ENCODE peak calls at places on chromosomes 7 and 10, in four cellular contexts. T, H, V and R are unnamed samples.
A peak's percentile ranks its signal among the peaks of the same experiment; 100 is the strongest.

GRCh38 chr10:72759584-72759983 is 67.6 kb downstream of the MCU start:
- DNase-seq in T (no peak), H (no peak), V (no peak), R (no peak)

GRCh38 chr7:36985866-36986402 is 261.6 kb upstream of the AOAH start:
- DNase-seq in T (no peak), H (no peak), V (no peak), R (no peak)

GRCh38 chr7:36289833-36290661 is 99.6 kb upstream of the ANLN start:
- DNase-seq in T (no peak), H (no peak), V (peak; percentile 99), R (peak; percentile 74)

GRCh38 chr10:128026620-128027281 is 99.5 kb downstream of the MKI67 start:
- DNase-seq in T (no peak), H (no peak), V (no peak), R (no peak)

GRCh38 chr10:80132299-80133139 is at the start of gene PLAC9:
- DNase-seq in T (no peak), H (peak; percentile 70), V (no peak), R (no peak)

GRCh38 chr10:14507156-14507555 is 176.4 kb upstream of the FRMD4A start:
- DNase-seq in T (no peak), H (no peak), V (no peak), R (no peak)

GRCh38 chr10:47261556-47261955 is 38.4 kb upstream of the GDF10 start:
- DNase-seq in T (no peak), H (peak; percentile 34), V (no peak), R (no peak)

GRCh38 chr7:2081526-2082356 is 151.0 kb downstream of the MAD1L1 start:
- DNase-seq in T (no peak), H (no peak), V (no peak), R (no peak)

GRCh38 chr7:120582916-120583315 is 275.0 kb downstream of the TSPAN12 start:
- DNase-seq in T (no peak), H (no peak), V (no peak), R (no peak)

GRCh38 chr10:35636942-35637341 is 5.2 kb downstream of the FZD8 start:
- DNase-seq in T (no peak), H (no peak), V (no peak), R (no peak)

GRCh38 chr10:69466158-69466490 is 14.9 kb downstream of the TSPAN15 start:
- DNase-seq in T (no peak), H (no peak), V (no peak), R (no peak)

GRCh38 chr7:43385856-43386255 is 197.1 kb upstream of the STK17A start:
- DNase-seq in T (no peak), H (no peak), V (no peak), R (no peak)

GRCh38 chr7:6419310-6419773 is 28.4 kb downstream of the DAGLB start:
- DNase-seq in T (no peak), H (no peak), V (no peak), R (no peak)

GRCh38 chr10:33798754-33799153 is 464.3 kb upstream of the NRP1 start:
- DNase-seq in T (no peak), H (no peak), V (no peak), R (no peak)

GRCh38 chr7:130242198-130243014 is 24.3 kb upstream of the CPA2 start:
- DNase-seq in T (peak; percentile 76), H (peak; percentile 85), V (peak; percentile 14), R (peak; percentile 24)

GRCh38 chr7:38740041-38740440 is 108.9 kb upstream of the AMPH start:
- DNase-seq in T (no peak), H (no peak), V (no peak), R (no peak)

GRCh38 chr7:30450123-30450982 is 28.2 kb downstream of the NOD1 start:
- DNase-seq in T (no peak), H (no peak), V (no peak), R (no peak)

DNA sequence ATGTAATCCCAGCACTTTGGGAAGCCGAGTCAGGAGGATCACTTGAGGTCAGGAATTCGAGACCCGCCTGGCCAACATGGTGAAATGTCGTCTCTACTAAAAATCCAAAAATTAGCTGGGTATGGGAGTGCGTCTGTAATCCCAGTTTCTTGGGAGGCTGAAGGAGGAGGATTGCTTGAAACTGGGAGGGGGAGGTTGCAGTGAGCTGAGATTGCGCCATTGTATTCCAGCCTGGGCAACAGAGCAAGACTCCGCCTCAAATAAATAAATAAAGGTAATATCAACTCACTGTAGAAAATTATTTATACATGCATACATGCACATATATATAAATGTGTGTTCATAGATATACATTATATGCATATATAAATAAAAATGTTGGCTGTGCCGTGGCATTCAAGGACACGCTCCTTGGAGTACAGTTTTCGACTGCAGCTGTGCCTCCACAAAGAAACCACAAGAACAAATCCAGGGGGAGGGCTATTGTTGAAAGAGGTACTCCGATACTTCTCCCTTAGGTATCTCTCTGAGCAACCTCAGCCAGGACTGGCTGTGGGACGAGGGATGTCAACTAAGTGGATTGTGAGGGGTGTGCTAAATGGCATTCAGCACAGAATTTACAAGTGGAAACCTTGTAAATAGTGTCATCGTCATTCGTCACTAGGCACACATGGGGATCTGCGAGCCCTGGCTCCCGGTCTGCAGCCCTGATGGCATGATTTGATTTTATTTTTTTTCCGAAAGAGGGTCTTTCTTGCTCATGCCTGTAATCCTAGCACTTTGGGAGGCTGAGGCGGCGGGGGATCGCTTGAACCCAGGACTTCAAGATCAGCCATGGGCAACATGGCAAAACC is 49.3 kb downstream of the HIP1 start:
- DNase-seq in T (no peak), H (no peak), V (no peak), R (no peak)
- TF ChIP-seq FOSL1 in T (no peak), H (no peak), V (no peak), R (no peak)

GRCh38 chr10:30782543-30783461 is 153.2 kb upstream of the LYZL2 start:
- DNase-seq in T (no peak), H (no peak), V (no peak), R (no peak)
- TF ChIP-seq SRF in T (no peak), H (no peak), V (no peak), R (no peak)

DNA sequence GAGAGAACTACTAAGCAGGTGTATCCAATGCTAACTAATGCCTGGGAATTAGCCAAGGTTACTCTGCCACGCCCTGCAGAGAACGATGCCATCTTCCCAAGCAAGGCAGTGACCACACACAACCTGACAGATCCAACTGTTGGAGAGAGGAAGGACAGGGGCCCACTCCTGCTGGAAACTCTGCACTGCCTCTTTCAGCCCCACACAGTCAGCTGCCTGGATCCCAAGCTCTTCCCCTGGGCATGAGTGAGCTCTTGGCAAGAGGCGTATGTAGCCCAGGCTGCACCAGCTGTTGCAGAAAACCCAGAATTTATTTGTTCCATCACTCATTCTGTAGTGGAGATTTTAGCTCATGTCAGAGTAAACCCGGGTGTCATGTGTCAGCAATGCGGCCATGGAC is 135.2 kb upstream of the TRIM24 start:
- DNase-seq in T (no peak), H (no peak), V (no peak), R (no peak)
- TF ChIP-seq FOSL1 in T (no peak), H (no peak), V (no peak), R (no peak)

GRCh38 chr10:17031656-17032630 is 97.7 kb downstream of the CUBN start:
- DNase-seq in T (no peak), H (no peak), V (no peak), R (no peak)
- TF ChIP-seq SRF in T (no peak), H (no peak), V (no peak), R (no peak)

DNA sequence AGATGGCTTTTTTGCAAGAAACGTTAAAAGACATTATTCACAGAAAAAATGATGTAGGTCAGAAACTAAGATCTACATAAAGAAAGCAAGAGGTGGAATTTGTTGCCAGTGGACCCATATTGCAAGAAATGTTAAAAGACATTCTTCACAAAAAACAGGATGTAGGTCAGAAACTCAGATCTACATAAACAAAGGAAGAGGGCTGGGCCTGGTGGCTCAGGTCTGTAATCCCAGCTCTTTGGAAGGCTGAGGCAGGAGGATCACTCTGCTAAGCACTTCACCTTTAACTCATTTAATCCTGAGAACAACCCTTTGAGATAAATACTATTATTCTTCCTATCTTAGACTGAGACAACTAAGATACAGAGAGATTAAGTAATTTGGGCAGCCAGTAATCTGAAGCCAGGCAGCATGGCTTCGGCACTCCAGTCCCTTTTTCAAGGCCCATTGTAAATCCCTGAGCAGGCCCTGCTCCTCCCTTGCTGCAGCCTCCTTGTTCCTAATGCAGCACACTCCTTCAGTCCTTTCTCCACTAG is 11.6 kb downstream of the ZFAND4 start:
- DNase-seq in T (no peak), H (no peak), V (no peak), R (no peak)
- TF ChIP-seq FOSL1 in T (no peak), H (no peak), V (no peak), R (no peak)

GRCh38 chr7:12729112-12729511 is 41.7 kb downstream of the ARL4A start:
- DNase-seq in T (peak; percentile 83), H (peak; percentile 57), V (peak; percentile 18), R (no peak)
- TF ChIP-seq SRF in T (no peak), H (no peak), V (no peak), R (no peak)

GRCh38 chr10:24255115-24255895 is 46.4 kb downstream of the KIAA1217 start:
- DNase-seq in T (no peak), H (no peak), V (no peak), R (no peak)
- TF ChIP-seq FOSL1 in T (no peak), H (no peak), V (no peak), R (no peak)

DNA sequence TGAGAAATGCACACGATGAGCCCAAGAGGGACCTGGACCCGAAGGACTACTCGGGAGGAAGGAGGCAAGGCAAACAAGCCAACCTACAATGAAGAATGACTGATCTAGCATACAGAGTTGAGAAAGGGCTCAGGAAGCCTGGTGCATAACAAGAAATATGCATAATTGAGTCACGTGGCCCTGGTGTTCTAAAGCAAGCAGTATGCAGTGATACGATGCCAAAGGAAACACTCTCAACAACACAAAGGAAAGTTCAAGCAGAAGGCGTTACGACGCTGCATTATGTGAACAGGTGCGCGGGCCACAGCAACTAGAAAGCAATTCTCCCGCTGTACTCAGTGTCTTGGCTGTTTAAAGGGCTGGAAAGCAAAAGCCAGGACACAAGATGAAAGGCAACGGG is 100.8 kb downstream of the PRTFDC1 start:
- DNase-seq in T (no peak), H (no peak), V (no peak), R (no peak)
- TF ChIP-seq SRF in T (no peak), H (no peak), V (no peak), R (no peak)